ENCODE peak calls at places on chromosomes 16 and 17, in six cellular contexts. One of them, this sample, is unnamed. For H3K9me3, the result is how much of the 10 kb centered on the place peaks cover.

GRCh38 chr17:65455972-65456343 is 105.5 kb downstream of the AXIN2 start:
- DNase-seq in upper lobe of right lung: no peak
- DNase-seq in lung: peak
- DNase-seq in Caco-2: no peak
- DNase-seq in CD4-positive, CD25-positive, alpha-beta regulatory T cell: no peak
- DNase-seq in right cardiac atrium: no peak
- DNase-seq in this sample: peak

GRCh38 chr16:12059216-12059769 is 82.8 kb downstream of the SNX29 start:
- DNase-seq in upper lobe of right lung: peak
- DNase-seq in lung: no peak
- DNase-seq in Caco-2: no peak
- DNase-seq in CD4-positive, CD25-positive, alpha-beta regulatory T cell: no peak
- DNase-seq in right cardiac atrium: peak
- DNase-seq in this sample: no peak

GRCh38 chr17:77363821-77364361 is 223.1 kb downstream of the SEC14L1 start:
- DNase-seq in upper lobe of right lung: peak
- DNase-seq in lung: no peak
- DNase-seq in Caco-2: no peak
- DNase-seq in CD4-positive, CD25-positive, alpha-beta regulatory T cell: no peak
- DNase-seq in right cardiac atrium: peak
- DNase-seq in this sample: peak

GRCh38 chr16:86095906-86096485 is 197.0 kb downstream of the IRF8 start:
- DNase-seq in upper lobe of right lung: peak
- DNase-seq in lung: no peak
- DNase-seq in Caco-2: peak
- DNase-seq in CD4-positive, CD25-positive, alpha-beta regulatory T cell: no peak
- DNase-seq in right cardiac atrium: no peak
- DNase-seq in this sample: no peak

GRCh38 chr16:67202956-67203493 is 4.1 kb downstream of the ELMO3 start:
- DNase-seq in upper lobe of right lung: no peak
- DNase-seq in lung: no peak
- DNase-seq in Caco-2: no peak
- DNase-seq in CD4-positive, CD25-positive, alpha-beta regulatory T cell: no peak
- DNase-seq in right cardiac atrium: no peak
- DNase-seq in this sample: no peak

GRCh38 chr16:89099905-89100304 is 6.3 kb downstream of the ACSF3 start:
- DNase-seq in upper lobe of right lung: no peak
- DNase-seq in lung: no peak
- DNase-seq in Caco-2: no peak
- DNase-seq in CD4-positive, CD25-positive, alpha-beta regulatory T cell: no peak
- DNase-seq in right cardiac atrium: peak
- DNase-seq in this sample: peak

GRCh38 chr17:78873519-78874340 is 29.3 kb downstream of the CEP295NL start:
- DNase-seq in upper lobe of right lung: no peak
- DNase-seq in lung: no peak
- DNase-seq in Caco-2: no peak
- DNase-seq in CD4-positive, CD25-positive, alpha-beta regulatory T cell: no peak
- DNase-seq in right cardiac atrium: peak
- DNase-seq in this sample: peak

GRCh38 chr17:32660496-32660895 is 173.7 kb downstream of the CDK5R1 start:
- DNase-seq in upper lobe of right lung: no peak
- DNase-seq in lung: no peak
- DNase-seq in Caco-2: no peak
- DNase-seq in CD4-positive, CD25-positive, alpha-beta regulatory T cell: no peak
- DNase-seq in right cardiac atrium: no peak
- DNase-seq in this sample: no peak

GRCh38 chr17:18039535-18040286 is 503 bp downstream of the GID4 start:
- DNase-seq in upper lobe of right lung: peak
- DNase-seq in lung: no peak
- DNase-seq in Caco-2: peak
- DNase-seq in CD4-positive, CD25-positive, alpha-beta regulatory T cell: no peak
- DNase-seq in right cardiac atrium: no peak
- DNase-seq in this sample: no peak

GRCh38 chr17:28029033-28029432 is 13.4 kb upstream of the NLK start:
- DNase-seq in upper lobe of right lung: no peak
- DNase-seq in lung: no peak
- DNase-seq in Caco-2: no peak
- DNase-seq in CD4-positive, CD25-positive, alpha-beta regulatory T cell: no peak
- DNase-seq in right cardiac atrium: no peak
- DNase-seq in this sample: no peak

GRCh38 chr16:73037845-73038570 is 9.9 kb downstream of the ZFHX3 start:
- DNase-seq in upper lobe of right lung: no peak
- DNase-seq in lung: no peak
- DNase-seq in Caco-2: peak
- DNase-seq in CD4-positive, CD25-positive, alpha-beta regulatory T cell: no peak
- DNase-seq in right cardiac atrium: no peak
- DNase-seq in this sample: no peak

GRCh38 chr17:81870155-81870977 is 771 bp downstream of the ARHGDIA start:
- DNase-seq in upper lobe of right lung: peak
- DNase-seq in lung: no peak
- DNase-seq in Caco-2: no peak
- DNase-seq in CD4-positive, CD25-positive, alpha-beta regulatory T cell: no peak
- DNase-seq in right cardiac atrium: peak
- DNase-seq in this sample: peak

GRCh38 chr17:488993-489757 is 136.6 kb upstream of the RPH3AL start:
- DNase-seq in upper lobe of right lung: peak
- DNase-seq in lung: no peak
- DNase-seq in Caco-2: no peak
- DNase-seq in CD4-positive, CD25-positive, alpha-beta regulatory T cell: no peak
- DNase-seq in right cardiac atrium: no peak
- DNase-seq in this sample: no peak

GRCh38 chr17:32648450-32648849 is 161.7 kb downstream of the CDK5R1 start:
- DNase-seq in upper lobe of right lung: no peak
- DNase-seq in lung: no peak
- DNase-seq in Caco-2: no peak
- DNase-seq in CD4-positive, CD25-positive, alpha-beta regulatory T cell: no peak
- DNase-seq in right cardiac atrium: no peak
- DNase-seq in this sample: no peak

GRCh38 chr16:75494696-75495601 is at the start of gene CHST6:
- DNase-seq in upper lobe of right lung: no peak
- DNase-seq in lung: no peak
- DNase-seq in Caco-2: peak
- DNase-seq in CD4-positive, CD25-positive, alpha-beta regulatory T cell: no peak
- DNase-seq in right cardiac atrium: peak
- DNase-seq in this sample: peak

GRCh38 chr17:61698244-61698643 is 107.2 kb upstream of the NACA2 start:
- DNase-seq in upper lobe of right lung: no peak
- DNase-seq in lung: no peak
- DNase-seq in Caco-2: no peak
- DNase-seq in CD4-positive, CD25-positive, alpha-beta regulatory T cell: no peak
- DNase-seq in right cardiac atrium: no peak
- DNase-seq in this sample: no peak
- H3K9me3 ChIP-seq in upper lobe of right lung: under half
- H3K9me3 ChIP-seq in lung: under half
- H3K9me3 ChIP-seq in Caco-2: under half
- H3K9me3 ChIP-seq in CD4-positive, CD25-positive, alpha-beta regulatory T cell: under half
- H3K9me3 ChIP-seq in right cardiac atrium: under half
- H3K9me3 ChIP-seq in this sample: under half

GRCh38 chr17:14791221-14791620 is 473.9 kb downstream of the PMP22 start:
- DNase-seq in upper lobe of right lung: no peak
- DNase-seq in lung: no peak
- DNase-seq in Caco-2: no peak
- DNase-seq in CD4-positive, CD25-positive, alpha-beta regulatory T cell: no peak
- DNase-seq in right cardiac atrium: no peak
- DNase-seq in this sample: no peak

GRCh38 chr17:14793237-14793636 is 471.9 kb downstream of the PMP22 start:
- DNase-seq in upper lobe of right lung: no peak
- DNase-seq in lung: no peak
- DNase-seq in Caco-2: no peak
- DNase-seq in CD4-positive, CD25-positive, alpha-beta regulatory T cell: no peak
- DNase-seq in right cardiac atrium: no peak
- DNase-seq in this sample: peak

GRCh38 chr17:14792751-14793150 is 472.4 kb downstream of the PMP22 start:
- DNase-seq in upper lobe of right lung: no peak
- DNase-seq in lung: no peak
- DNase-seq in Caco-2: no peak
- DNase-seq in CD4-positive, CD25-positive, alpha-beta regulatory T cell: no peak
- DNase-seq in right cardiac atrium: no peak
- DNase-seq in this sample: peak

GRCh38 chr17:14794961-14795360 is 470.2 kb downstream of the PMP22 start:
- DNase-seq in upper lobe of right lung: no peak
- DNase-seq in lung: no peak
- DNase-seq in Caco-2: no peak
- DNase-seq in CD4-positive, CD25-positive, alpha-beta regulatory T cell: no peak
- DNase-seq in right cardiac atrium: no peak
- DNase-seq in this sample: no peak

GRCh38 chr17:14790518-14790917 is 474.6 kb downstream of the PMP22 start:
- DNase-seq in upper lobe of right lung: no peak
- DNase-seq in lung: no peak
- DNase-seq in Caco-2: no peak
- DNase-seq in CD4-positive, CD25-positive, alpha-beta regulatory T cell: no peak
- DNase-seq in right cardiac atrium: no peak
- DNase-seq in this sample: no peak
- H3K4me3 ChIP-seq in upper lobe of right lung: no peak
- H3K4me3 ChIP-seq in lung: no peak
- H3K4me3 ChIP-seq in Caco-2: no peak
- H3K4me3 ChIP-seq in CD4-positive, CD25-positive, alpha-beta regulatory T cell: no peak
- H3K4me3 ChIP-seq in right cardiac atrium: no peak
- H3K4me3 ChIP-seq in this sample: no peak

DNA sequence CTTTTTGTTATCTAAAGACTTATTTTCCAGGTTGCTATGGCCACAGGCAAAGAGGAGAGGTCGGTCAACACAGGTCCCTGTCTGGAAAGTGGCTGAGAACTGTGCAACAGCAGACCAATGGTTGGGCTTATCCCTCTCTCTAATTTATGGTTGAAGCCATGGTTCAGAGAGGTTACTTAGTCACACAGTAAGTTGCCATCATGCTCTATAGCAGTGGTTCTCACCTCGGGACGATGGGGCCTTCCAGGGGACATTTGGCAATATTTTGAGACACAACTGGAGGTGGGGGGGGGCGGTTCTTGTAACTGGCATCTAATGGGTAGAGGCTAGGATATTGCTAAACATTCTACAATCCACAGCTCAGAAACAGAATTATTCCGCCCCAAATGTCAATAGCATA is 842 bp upstream of the LDAF1 start:
- DNase-seq in upper lobe of right lung: no peak
- DNase-seq in lung: no peak
- DNase-seq in Caco-2: no peak
- DNase-seq in CD4-positive, CD25-positive, alpha-beta regulatory T cell: no peak
- DNase-seq in right cardiac atrium: no peak
- DNase-seq in this sample: no peak
- H3K9me3 ChIP-seq in upper lobe of right lung: under half
- H3K9me3 ChIP-seq in lung: under half
- H3K9me3 ChIP-seq in Caco-2: under half
- H3K9me3 ChIP-seq in CD4-positive, CD25-positive, alpha-beta regulatory T cell: under half
- H3K9me3 ChIP-seq in right cardiac atrium: under half
- H3K9me3 ChIP-seq in this sample: under half

GRCh38 chr17:49992933-49993422 is 2.0 kb downstream of the DLX3 start:
- DNase-seq in upper lobe of right lung: peak
- DNase-seq in lung: no peak
- DNase-seq in Caco-2: no peak
- DNase-seq in CD4-positive, CD25-positive, alpha-beta regulatory T cell: no peak
- DNase-seq in right cardiac atrium: no peak
- DNase-seq in this sample: no peak
- H3K4me3 ChIP-seq in upper lobe of right lung: peak
- H3K4me3 ChIP-seq in lung: no peak
- H3K4me3 ChIP-seq in Caco-2: peak
- H3K4me3 ChIP-seq in CD4-positive, CD25-positive, alpha-beta regulatory T cell: no peak
- H3K4me3 ChIP-seq in right cardiac atrium: peak
- H3K4me3 ChIP-seq in this sample: peak

DNA sequence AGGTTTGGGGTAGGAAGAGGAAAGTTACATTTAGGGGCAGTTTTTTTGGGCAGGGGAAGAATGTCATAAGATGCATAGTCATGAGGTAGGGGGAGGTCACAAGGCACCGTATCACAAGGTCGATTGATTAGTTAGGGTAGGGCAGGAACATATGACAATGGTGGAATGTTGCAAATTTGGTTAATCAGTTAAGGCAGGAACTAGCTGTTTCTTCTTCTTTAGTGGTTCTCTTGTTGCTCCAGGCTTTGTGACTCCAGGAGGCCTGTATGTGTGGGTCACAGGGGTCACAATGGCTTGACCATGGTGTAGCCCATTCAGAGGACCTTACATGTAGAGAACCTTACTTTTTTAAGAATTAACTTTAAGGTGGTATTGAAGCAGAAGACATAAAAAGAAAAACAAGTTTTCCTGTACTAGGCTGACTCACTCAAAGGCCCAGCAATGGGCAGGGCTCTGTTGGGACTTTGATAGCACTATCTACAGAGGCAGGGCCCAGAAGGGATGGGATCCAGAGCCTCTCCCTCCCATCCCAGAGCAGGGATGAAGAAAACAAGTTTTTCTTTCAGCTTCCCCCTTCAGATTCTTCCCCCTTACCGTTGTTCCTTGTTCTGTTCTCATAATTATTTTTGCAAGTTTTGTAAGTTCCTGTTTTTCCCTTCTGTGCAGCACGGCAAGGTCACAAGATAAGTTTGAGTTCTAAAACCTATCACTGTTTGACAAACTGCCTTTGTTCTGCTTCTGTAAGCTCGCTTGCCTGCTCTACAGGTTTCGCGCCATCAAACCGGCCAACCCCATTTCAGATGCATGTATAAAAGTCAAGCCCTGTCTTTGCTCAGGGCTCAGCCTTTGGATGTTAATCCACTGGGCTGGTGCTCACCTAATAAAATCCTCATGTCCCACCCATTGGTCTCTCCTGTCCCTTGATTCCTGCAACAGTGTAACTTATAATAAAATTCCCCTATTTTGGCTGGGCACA is 45.8 kb upstream of the ATF7IP2 start:
- DNase-seq in upper lobe of right lung: peak
- DNase-seq in lung: no peak
- DNase-seq in Caco-2: no peak
- DNase-seq in CD4-positive, CD25-positive, alpha-beta regulatory T cell: no peak
- DNase-seq in right cardiac atrium: no peak
- DNase-seq in this sample: no peak
- H3K9me3 ChIP-seq in upper lobe of right lung: under half
- H3K9me3 ChIP-seq in lung: under half
- H3K9me3 ChIP-seq in Caco-2: half or more
- H3K9me3 ChIP-seq in CD4-positive, CD25-positive, alpha-beta regulatory T cell: under half
- H3K9me3 ChIP-seq in right cardiac atrium: under half
- H3K9me3 ChIP-seq in this sample: under half

GRCh38 chr17:7838291-7839075 is 4.5 kb downstream of the KDM6B start:
- DNase-seq in upper lobe of right lung: no peak
- DNase-seq in lung: peak
- DNase-seq in Caco-2: peak
- DNase-seq in CD4-positive, CD25-positive, alpha-beta regulatory T cell: no peak
- DNase-seq in right cardiac atrium: peak
- DNase-seq in this sample: peak
- H3K4me3 ChIP-seq in upper lobe of right lung: peak
- H3K4me3 ChIP-seq in lung: no peak
- H3K4me3 ChIP-seq in Caco-2: peak
- H3K4me3 ChIP-seq in CD4-positive, CD25-positive, alpha-beta regulatory T cell: peak
- H3K4me3 ChIP-seq in right cardiac atrium: peak
- H3K4me3 ChIP-seq in this sample: peak

GRCh38 chr17:70394430-70394829 is 225.1 kb downstream of the KCNJ2 start:
- DNase-seq in upper lobe of right lung: no peak
- DNase-seq in lung: no peak
- DNase-seq in Caco-2: no peak
- DNase-seq in CD4-positive, CD25-positive, alpha-beta regulatory T cell: no peak
- DNase-seq in right cardiac atrium: no peak
- DNase-seq in this sample: no peak
- H3K9me3 ChIP-seq in upper lobe of right lung: under half
- H3K9me3 ChIP-seq in lung: under half
- H3K9me3 ChIP-seq in Caco-2: under half
- H3K9me3 ChIP-seq in CD4-positive, CD25-positive, alpha-beta regulatory T cell: under half
- H3K9me3 ChIP-seq in right cardiac atrium: under half
- H3K9me3 ChIP-seq in this sample: under half